ENCODE peak calls at places on chromosomes 11 and 22, in seven cellular contexts. U is GM23338, X is PC-3, F is HCT116, J is GM23248, Q is MM.1S, I is hepatocyte. C is an unnamed sample. For H3K9me2 and H3K36me3, the result is how much of the 10 kb centered on the place peaks cover.

GRCh38 chr11:27427183-27427980 is 45.2 kb downstream of the LGR4 start:
- DNase-seq in U (peak), X (no peak), F (no peak), J (peak), Q (no peak), I (no peak), C (no peak)

GRCh38 chr22:39431821-39432251 is 25.0 kb upstream of the MGAT3 start:
- DNase-seq in U (no peak), X (no peak), F (no peak), J (peak), Q (no peak), I (peak), C (no peak)

GRCh38 chr11:116193321-116194114 is 579.3 kb downstream of the BUD13 start:
- DNase-seq in U (peak), X (peak), F (no peak), J (peak), Q (no peak), I (peak), C (peak)

GRCh38 chr11:63839508-63840355 is 822 bp downstream of the MARK2 start:
- DNase-seq in U (peak), X (peak), F (no peak), J (peak), Q (no peak), I (no peak), C (peak)

GRCh38 chr11:14852571-14853177 is 39.4 kb downstream of the CYP2R1 start:
- DNase-seq in U (no peak), X (no peak), F (peak), J (no peak), Q (no peak), I (peak), C (no peak)

GRCh38 chr11:8671651-8672062 is 10.8 kb downstream of the TRIM66 start:
- DNase-seq in U (no peak), X (no peak), F (no peak), J (no peak), Q (no peak), I (peak), C (no peak)

GRCh38 chr22:44765571-44766285 is 13.4 kb downstream of the ARHGAP8 start:
- DNase-seq in U (no peak), X (no peak), F (no peak), J (no peak), Q (no peak), I (no peak), C (no peak)

GRCh38 chr11:76385903-76386302 is 4.8 kb downstream of the GVQW3 start:
- DNase-seq in U (peak), X (no peak), F (no peak), J (no peak), Q (no peak), I (peak), C (no peak)

GRCh38 chr22:24289781-24290181 is 19.1 kb downstream of the SPECC1L start:
- DNase-seq in U (no peak), X (no peak), F (no peak), J (peak), Q (no peak), I (no peak), C (no peak)

GRCh38 chr11:34345012-34345804 is 12.6 kb downstream of the ABTB2 start:
- DNase-seq in U (no peak), X (peak), F (peak), J (peak), Q (no peak), I (peak), C (peak)

GRCh38 chr22:22910272-22911240 is 22.9 kb downstream of the IGLL5 start:
- DNase-seq in U (no peak), X (no peak), F (no peak), J (no peak), Q (no peak), I (no peak), C (no peak)

GRCh38 chr22:19715286-19715939 is 1.1 kb downstream of the SEPTIN5 start:
- DNase-seq in U (no peak), X (no peak), F (no peak), J (no peak), Q (no peak), I (no peak), C (no peak)

GRCh38 chr22:43831561-43832392 is 19.7 kb upstream of the EFCAB6 start:
- DNase-seq in U (no peak), X (no peak), F (no peak), J (no peak), Q (no peak), I (no peak), C (no peak)

GRCh38 chr11:64865286-64866172 is 12.9 kb downstream of the EHD1 start:
- DNase-seq in U (no peak), X (peak), F (no peak), J (peak), Q (peak), I (no peak), C (no peak)

GRCh38 chr22:48685767-48686166 is 1141.9 kb downstream of the BRD1 start:
- DNase-seq in U (no peak), X (no peak), F (no peak), J (no peak), Q (no peak), I (no peak), C (no peak)

GRCh38 chr11:18706330-18707243 is 8.0 kb downstream of the TMEM86A start:
- DNase-seq in U (peak), X (no peak), F (no peak), J (peak), Q (no peak), I (no peak), C (no peak)

GRCh38 chr22:30990675-30991074 is 21.6 kb downstream of the TUG1 start:
- DNase-seq in U (no peak), X (no peak), F (no peak), J (no peak), Q (no peak), I (no peak), C (no peak)

GRCh38 chr22:30989473-30989872 is 20.4 kb downstream of the TUG1 start:
- DNase-seq in U (no peak), X (no peak), F (no peak), J (no peak), Q (no peak), I (no peak), C (no peak)

GRCh38 chr22:30984317-30984716 is 15.3 kb downstream of the TUG1 start:
- DNase-seq in U (no peak), X (no peak), F (no peak), J (no peak), Q (no peak), I (peak), C (no peak)

GRCh38 chr22:30982501-30982900 is 13.4 kb downstream of the TUG1 start:
- DNase-seq in U (no peak), X (no peak), F (no peak), J (no peak), Q (no peak), I (no peak), C (no peak)

DNA sequence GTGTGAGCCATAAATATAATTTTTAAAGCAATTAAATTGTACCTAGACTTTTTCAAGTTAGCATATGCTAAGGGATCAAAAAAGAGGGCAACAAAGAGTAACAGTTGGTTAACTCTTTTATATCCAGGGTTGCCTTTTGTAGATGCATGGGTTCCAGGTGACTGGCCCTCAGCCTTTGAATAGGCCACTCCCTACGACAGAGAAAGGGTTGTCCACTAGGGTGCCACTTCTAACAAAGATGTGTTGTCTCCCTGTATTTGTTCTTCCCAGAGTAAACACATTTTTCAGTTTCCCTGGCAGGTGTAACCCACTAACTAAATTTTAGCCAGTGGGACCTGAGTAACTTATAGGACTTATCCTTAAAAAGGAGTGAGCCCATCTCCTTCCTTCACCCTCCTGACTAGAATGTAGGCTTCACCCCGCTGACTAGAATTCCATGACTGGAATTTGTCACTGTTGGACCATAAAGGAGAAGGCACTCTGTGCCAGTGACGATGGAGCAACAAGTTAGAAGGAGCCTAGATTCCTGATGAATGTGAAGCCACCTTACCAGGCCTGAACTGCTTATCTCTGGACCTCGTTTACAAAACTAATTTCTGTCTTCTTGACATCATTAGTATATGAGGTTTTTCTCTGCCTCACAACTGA is 16.6 kb downstream of the TUG1 start:
- DNase-seq in U (peak), X (peak), F (no peak), J (no peak), Q (no peak), I (no peak), C (no peak)
- H3K9me2 ChIP-seq in U (under half), X (under half), F (under half), J (under half), Q (under half), I (under half), C (under half)

GRCh38 chr11:2143652-2144548 is 4.7 kb upstream of the IGF2 start:
- DNase-seq in U (peak), X (peak), F (no peak), J (no peak), Q (no peak), I (peak), C (no peak)
- TF ChIP-seq EZH2 in U (peak), X (no peak), F (no peak), J (peak), Q (no peak), I (no peak), C (no peak)

GRCh38 chr22:29824677-29825076 is 13.4 kb downstream of the ASCC2 start:
- DNase-seq in U (no peak), X (no peak), F (no peak), J (no peak), Q (no peak), I (no peak), C (no peak)

GRCh38 chr22:29825578-29825977 is 12.5 kb downstream of the ASCC2 start:
- DNase-seq in U (no peak), X (no peak), F (no peak), J (no peak), Q (no peak), I (no peak), C (no peak)

GRCh38 chr22:29831186-29831921 is 6.7 kb downstream of the ASCC2 start:
- DNase-seq in U (no peak), X (no peak), F (no peak), J (no peak), Q (no peak), I (no peak), C (no peak)

GRCh38 chr22:29830585-29830984 is 7.5 kb downstream of the ASCC2 start:
- DNase-seq in U (no peak), X (peak), F (no peak), J (no peak), Q (no peak), I (no peak), C (no peak)

DNA sequence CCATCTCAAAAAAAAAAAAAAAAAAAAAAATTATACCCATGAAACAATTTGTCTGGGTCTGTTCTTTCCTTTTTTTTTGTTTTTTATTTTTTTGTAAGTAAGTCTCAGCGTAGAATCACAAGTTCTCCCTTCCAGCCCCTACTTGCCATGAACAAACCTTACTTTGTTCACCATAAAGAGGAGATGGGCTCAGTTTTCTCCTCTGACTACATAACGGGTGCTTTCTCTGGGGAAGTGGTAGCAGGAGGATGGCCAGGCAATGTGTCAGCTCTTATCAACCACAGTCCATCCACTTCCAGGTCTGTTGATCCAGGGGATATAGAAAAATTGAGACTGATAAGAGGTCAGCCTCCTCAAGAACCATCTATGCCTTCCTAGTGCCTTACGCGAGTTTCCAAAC is 11.0 kb downstream of the ASCC2 start:
- DNase-seq in U (no peak), X (no peak), F (no peak), J (no peak), Q (no peak), I (no peak), C (no peak)
- H3K36me3 ChIP-seq in U (under half), X (under half), F (under half), J (under half), Q (under half), I (under half), C (under half)

GRCh38 chr22:41248758-41249157 is 8.0 kb upstream of the CHADL start:
- DNase-seq in U (no peak), X (no peak), F (no peak), J (no peak), Q (no peak), I (no peak), C (no peak)
- H3K9me2 ChIP-seq in U (under half), X (under half), F (under half), J (under half), Q (under half), I (under half), C (under half)

DNA sequence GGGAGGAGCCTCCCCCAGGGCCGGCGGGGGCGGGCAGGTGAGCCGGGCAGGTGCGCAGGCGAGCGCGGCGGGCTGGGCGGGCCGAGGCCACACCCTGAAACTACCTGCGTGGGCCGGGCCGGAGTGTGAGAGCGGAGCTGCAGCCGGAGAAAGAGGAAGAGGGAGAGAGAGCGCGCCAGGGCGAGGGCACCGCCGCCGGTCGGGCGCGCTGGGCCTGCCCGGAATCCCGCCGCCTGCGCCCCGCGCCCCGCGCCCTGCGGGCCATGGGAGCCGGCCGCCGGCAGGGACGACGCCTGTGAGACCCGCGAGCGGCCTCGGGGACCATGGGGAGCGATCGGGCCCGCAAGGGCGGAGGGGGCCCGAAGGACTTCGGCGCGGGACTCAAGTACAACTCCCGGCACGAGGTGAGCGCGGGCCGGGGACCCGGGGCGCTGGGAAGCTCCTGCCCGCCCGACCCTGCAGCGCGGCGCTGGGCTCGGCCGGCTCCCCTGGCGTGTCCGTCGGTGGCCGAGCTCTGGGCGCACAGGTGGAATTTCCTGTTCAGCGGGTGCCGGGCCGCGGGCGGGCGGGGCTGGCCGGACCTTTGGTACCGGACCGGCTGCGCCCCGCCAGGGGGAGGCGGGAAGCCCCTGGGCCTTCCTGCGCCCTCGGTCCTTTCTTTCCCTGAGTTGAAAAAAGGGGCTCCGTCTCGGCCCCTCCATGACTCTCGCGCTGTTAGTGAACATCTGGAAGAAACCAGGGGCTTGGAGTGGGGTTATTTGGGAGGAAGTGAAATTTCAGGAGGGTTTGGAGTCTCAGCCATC is at the start of gene ST14:
- DNase-seq in U (peak), X (peak), F (no peak), J (peak), Q (peak), I (peak), C (peak)
- TF ChIP-seq EZH2 in U (no peak), X (no peak), F (no peak), J (peak), Q (no peak), I (no peak), C (no peak)

GRCh38 chr11:121550247-121551132 is 97.7 kb upstream of the SORL1-AS1 start:
- DNase-seq in U (no peak), X (no peak), F (no peak), J (peak), Q (no peak), I (no peak), C (no peak)

GRCh38 chr11:121540627-121541026 is 87.9 kb upstream of the SORL1-AS1 start:
- DNase-seq in U (no peak), X (no peak), F (no peak), J (no peak), Q (no peak), I (no peak), C (no peak)

GRCh38 chr11:121547574-121547973 is 94.8 kb upstream of the SORL1-AS1 start:
- DNase-seq in U (no peak), X (no peak), F (no peak), J (no peak), Q (no peak), I (no peak), C (no peak)

GRCh38 chr11:121543981-121544380 is 91.2 kb upstream of the SORL1-AS1 start:
- DNase-seq in U (no peak), X (no peak), F (no peak), J (no peak), Q (no peak), I (no peak), C (no peak)

GRCh38 chr11:121544956-121545355 is 92.2 kb upstream of the SORL1-AS1 start:
- DNase-seq in U (no peak), X (no peak), F (no peak), J (no peak), Q (no peak), I (no peak), C (no peak)
- H3K36me3 ChIP-seq in U (under half), X (under half), F (under half), J (under half), Q (under half), I (under half), C (under half)

C was measured in PC-9.